ENCODE peak calls at places on chromosome 19, in six cellular contexts. Z, E, O, Q, C and U are unnamed samples.
A peak's percentile ranks its signal among the peaks of the same experiment; 100 is the strongest.

GRCh38 chr19:38264486-38265212 is at the start of gene SPINT2:
- DNase-seq in Z (peak; percentile 78), E (no peak), O (no peak), Q (no peak), C (no peak), U (no peak)

GRCh38 chr19:13981988-13982501 is 24.1 kb downstream of the RFX1 start:
- DNase-seq in Z (no peak), E (no peak), O (no peak), Q (no peak), C (no peak), U (no peak)

GRCh38 chr19:33212773-33213172 is 12.9 kb downstream of the SLC7A10 start:
- DNase-seq in Z (no peak), E (no peak), O (no peak), Q (no peak), C (no peak), U (no peak)

GRCh38 chr19:13207237-13208130 is 57.3 kb downstream of the IER2 start:
- DNase-seq in Z (no peak), E (peak; percentile 55), O (no peak), Q (peak; percentile 49), C (no peak), U (no peak)

GRCh38 chr19:35298561-35298972 is 6.6 kb downstream of the MAG start:
- DNase-seq in Z (no peak), E (no peak), O (no peak), Q (no peak), C (no peak), U (no peak)

GRCh38 chr19:48481846-48482639 is 12.9 kb downstream of the CYTH2 start:
- DNase-seq in Z (no peak), E (no peak), O (no peak), Q (no peak), C (no peak), U (no peak)

GRCh38 chr19:13461536-13461935 is 44.7 kb downstream of the CACNA1A start:
- DNase-seq in Z (no peak), E (no peak), O (no peak), Q (no peak), C (no peak), U (no peak)

GRCh38 chr19:46624958-46625661 is at the start of gene PTGIR:
- DNase-seq in Z (peak; percentile 87), E (peak; percentile 87), O (peak; percentile 75), Q (peak; percentile 88), C (peak; percentile 74), U (no peak)

DNA sequence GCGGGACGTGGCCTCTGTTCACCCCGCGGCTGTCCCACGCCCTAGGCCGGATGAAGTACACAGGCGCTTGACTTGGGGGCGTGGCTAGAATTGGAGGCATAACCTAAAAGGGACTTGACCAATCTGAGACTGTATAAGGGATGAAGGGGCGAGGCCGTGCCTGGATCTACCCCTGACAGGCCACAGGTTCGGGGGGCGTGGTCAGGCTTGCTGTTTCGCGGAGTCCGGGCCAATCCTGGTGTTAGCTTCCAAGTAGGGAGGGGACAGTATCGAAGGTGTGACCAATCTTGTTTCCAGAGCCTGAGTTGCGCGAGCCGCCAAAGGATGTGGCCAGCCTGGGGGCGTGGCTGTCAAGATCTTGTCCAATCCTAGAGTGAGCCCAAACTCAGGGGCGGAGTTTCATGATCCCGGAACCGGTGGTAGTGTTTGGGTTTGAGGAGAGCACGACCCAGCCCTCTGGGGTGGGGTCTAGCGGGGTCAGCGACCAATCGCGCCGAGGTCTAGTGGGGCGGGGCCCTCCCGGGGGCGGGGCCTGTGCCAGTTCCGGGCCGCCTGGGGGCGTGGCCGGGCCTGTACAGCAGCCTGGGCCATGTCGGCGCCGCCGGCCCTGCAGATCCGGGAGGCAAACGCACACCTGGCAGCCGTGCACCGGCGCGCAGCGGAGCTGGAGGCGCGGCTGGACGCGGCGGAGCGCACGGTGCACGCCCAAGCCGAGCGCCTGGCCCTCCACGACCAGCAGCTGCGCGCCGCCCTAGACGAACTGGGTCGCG is at the start of gene VMAC:
- DNase-seq in Z (peak; percentile 100), E (peak; percentile 100), O (peak; percentile 100), Q (peak; percentile 100), C (peak; percentile 100), U (peak; percentile 95)
- TF ChIP-seq POLR2A in Z (no peak), E (no peak), O (peak; percentile 5), Q (peak; percentile 68), C (peak; percentile 26), U (peak; percentile 33)

GRCh38 chr19:53131732-53132131 is 978 bp downstream of the ZNF415 start:
- DNase-seq in Z (no peak), E (no peak), O (no peak), Q (no peak), C (no peak), U (no peak)

GRCh38 chr19:53136432-53136831 is 3.7 kb upstream of the ZNF415 start:
- DNase-seq in Z (no peak), E (no peak), O (no peak), Q (no peak), C (no peak), U (no peak)

GRCh38 chr19:53130506-53130905 is 2.2 kb downstream of the ZNF415 start:
- DNase-seq in Z (no peak), E (no peak), O (peak; percentile 45), Q (no peak), C (no peak), U (no peak)

GRCh38 chr19:53131085-53131484 is 1.6 kb downstream of the ZNF415 start:
- DNase-seq in Z (no peak), E (no peak), O (no peak), Q (no peak), C (no peak), U (no peak)

DNA sequence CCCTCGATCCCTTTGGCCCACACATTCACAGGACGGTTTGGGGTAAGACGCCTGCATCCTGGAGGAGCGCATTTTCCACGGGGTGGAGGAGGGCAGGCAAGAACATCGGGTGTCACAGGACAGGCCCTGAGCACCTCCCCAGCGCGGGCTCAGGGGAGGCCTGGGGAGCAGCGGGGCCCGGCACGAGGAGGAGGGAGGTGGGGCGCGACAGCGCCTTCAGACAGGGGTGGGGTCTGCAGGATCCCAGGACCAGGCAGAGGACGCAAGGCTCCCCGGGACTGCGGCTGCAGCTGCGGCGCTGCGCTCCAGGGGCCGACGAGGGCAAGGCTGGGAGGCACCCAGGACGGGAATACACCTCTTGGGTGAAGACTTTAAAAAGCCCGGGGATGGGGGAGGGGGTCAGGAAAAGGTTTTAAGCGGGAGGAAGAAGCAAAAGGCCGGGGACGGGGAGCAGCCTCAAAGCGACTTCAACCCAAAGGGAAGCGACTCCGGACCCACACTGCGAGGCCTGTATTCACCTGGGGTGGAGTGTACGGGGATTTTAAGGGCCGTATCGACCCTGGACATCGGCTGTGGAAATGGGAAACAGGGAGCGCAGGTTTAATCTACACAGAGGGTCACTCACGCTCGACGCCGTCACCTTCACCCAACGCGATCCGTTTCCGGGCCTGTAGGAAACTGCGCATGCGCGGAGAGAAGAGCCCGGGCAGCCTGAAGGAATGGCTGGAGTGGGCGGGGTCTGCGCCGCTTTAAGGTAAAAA is at the start of gene ZNF415:
- DNase-seq in Z (peak; percentile 64), E (peak; percentile 94), O (peak; percentile 50), Q (peak; percentile 82), C (peak; percentile 45), U (peak; percentile 95)
- TF ChIP-seq POLR2A in Z (no peak), E (no peak), O (peak; percentile 61), Q (no peak), C (no peak), U (peak; percentile 86)

GRCh38 chr19:49923055-49924003 is 5.7 kb upstream of the ATF5 start:
- DNase-seq in Z (no peak), E (no peak), O (no peak), Q (no peak), C (no peak), U (no peak)

GRCh38 chr19:49926520-49926919 is 2.5 kb upstream of the ATF5 start:
- DNase-seq in Z (no peak), E (no peak), O (no peak), Q (no peak), C (no peak), U (no peak)

GRCh38 chr19:49921871-49922755 is 6.9 kb upstream of the ATF5 start:
- DNase-seq in Z (no peak), E (no peak), O (no peak), Q (no peak), C (no peak), U (peak; percentile 73)

GRCh38 chr19:49925486-49925885 is 3.5 kb upstream of the ATF5 start:
- DNase-seq in Z (no peak), E (no peak), O (no peak), Q (no peak), C (no peak), U (no peak)

GRCh38 chr19:49924004-49924880 is 4.8 kb upstream of the ATF5 start:
- DNase-seq in Z (no peak), E (no peak), O (peak; percentile 52), Q (no peak), C (no peak), U (no peak)
- TF ChIP-seq POLR2A in Z (no peak), E (no peak), O (no peak), Q (no peak), C (no peak), U (no peak)

DNA sequence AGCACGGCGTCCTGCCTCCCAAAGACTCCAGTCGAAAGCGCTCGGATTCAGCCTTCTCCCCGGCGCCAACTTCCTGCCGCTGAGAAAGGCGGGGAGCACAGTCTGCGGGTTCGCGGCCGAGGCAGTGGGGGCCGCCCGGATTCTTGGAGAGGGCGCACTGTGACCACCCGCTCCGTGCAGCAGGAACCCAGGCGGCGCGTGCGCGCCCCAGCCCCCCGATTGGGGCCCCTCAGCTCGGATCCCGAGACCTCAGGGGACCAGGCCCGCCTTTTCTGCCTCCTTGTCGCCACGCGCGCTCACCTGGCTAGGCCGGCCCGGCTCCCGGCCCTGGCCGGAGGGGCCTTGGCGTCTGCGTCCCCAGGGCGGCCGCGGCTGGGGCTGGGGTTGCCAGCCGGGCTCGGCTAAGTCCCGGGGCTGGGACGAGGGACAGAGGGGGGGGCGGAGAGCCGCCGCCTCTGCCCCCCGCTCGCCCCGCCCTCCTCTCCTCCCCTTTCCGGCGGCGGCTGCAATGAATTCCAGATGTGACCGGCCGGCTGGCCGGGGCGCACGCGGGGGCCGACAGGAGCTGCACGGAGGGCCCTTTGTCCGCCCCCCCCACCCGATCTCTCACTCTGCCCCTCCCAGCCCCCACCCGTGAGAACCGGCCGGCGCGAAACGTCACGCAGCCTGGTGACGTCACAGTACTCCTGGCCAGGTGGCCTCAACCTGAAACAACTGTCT is at the start of gene S1PR2:
- DNase-seq in Z (peak; percentile 88), E (peak; percentile 92), O (peak; percentile 38), Q (peak; percentile 88), C (peak; percentile 69), U (peak; percentile 82)
- TF ChIP-seq POLR2A in Z (no peak), E (no peak), O (peak; percentile 6), Q (peak; percentile 77), C (peak; percentile 22), U (peak; percentile 33)

DNA sequence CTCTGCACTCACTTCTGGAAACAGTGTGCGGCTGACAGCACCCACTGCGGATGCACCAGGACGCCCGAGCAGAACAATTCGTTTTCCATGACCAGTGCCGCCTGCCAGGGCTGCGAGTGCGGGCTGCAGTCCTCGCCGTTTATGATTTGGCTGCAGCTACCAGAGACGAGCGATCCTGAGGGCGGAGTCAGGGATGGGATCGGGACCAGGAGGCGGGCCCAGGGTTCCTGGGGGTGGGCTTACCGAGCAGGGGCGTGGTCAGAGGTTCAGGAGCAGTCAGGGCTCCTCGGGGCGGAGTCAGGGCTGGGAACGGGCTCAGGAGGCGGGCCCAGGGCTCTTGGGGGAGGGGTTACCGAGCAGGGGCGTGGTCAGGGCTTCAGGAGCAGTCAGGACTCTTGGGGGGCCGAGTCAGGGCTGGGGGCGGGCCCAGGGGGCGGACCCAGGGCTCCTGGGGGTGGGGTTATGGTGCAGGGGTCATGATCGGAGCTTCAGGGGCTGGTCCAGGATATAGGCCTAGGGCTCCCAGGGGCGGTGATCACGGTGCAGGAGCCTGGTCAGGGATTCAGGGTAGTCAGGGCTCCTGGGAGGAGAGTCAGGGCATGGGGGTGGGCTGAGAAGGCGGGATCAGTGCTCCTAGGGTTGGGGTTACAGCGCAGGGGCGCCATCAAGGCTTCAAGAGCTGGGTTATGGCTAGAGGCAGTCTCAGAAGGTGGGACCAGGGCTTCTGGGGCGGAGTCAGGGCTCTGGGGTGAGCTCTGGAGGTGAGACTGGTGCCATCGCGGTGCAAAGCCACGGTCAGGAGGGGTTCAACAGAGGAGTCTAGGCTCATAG is 1.7 kb downstream of the KLK4 start:
- DNase-seq in Z (no peak), E (no peak), O (no peak), Q (no peak), C (peak; percentile 40), U (no peak)
- TF ChIP-seq POLR2A in Z (no peak), E (no peak), O (no peak), Q (no peak), C (no peak), U (no peak)